ENCODE peak calls at places on chromosomes 4 and X, in ten cellular contexts. L is mesendoderm; O is activated CD8-positive, alpha-beta memory T cell treated with anti-CD3 and anti-CD28 coated beads, Interleukin-2, amount 50 U/mL, for 4 hours; J is activated T-helper 2 cell treated with anti-CD3 and anti-CD28 coated beads, Interferon-gamma antibody, Interleukin-2, Interleukin-4, amounts not matched to agents 10 μg/mL and 5 μg/mL and 100 μg/mL, durations not matched to agents 14 hours and 24 hours and 36 hours; U is WERI-Rb-1; F is non-pigmented ciliary epithelial cell; P is ureter; N is substantia nigra; H is fibroblast of pulmonary artery; T is neural crest cell. K is an unnamed sample.
A peak's percentile ranks its signal among the peaks of the same experiment; 100 is the strongest.

GRCh38 chr4:80454040-80454439 is 118.5 kb downstream of the CFAP299 start:
- DNase-seq in F (no peak), O (no peak), L (peak; percentile 32), N (no peak), H (peak; percentile 4), T (no peak), P (no peak), U (no peak), J (no peak), K (peak; percentile 38)

GRCh38 chr4:16914208-16914607 is 15.8 kb upstream of the LDB2 start:
- DNase-seq in L (peak; percentile 78), J (no peak), F (no peak), T (no peak), O (no peak), P (no peak), N (no peak), U (peak; percentile 11), H (peak; percentile 65), K (no peak)

GRCh38 chr4:8858188-8858924 is 13.3 kb downstream of the HMX1 start:
- DNase-seq in P (no peak), U (no peak), H (no peak), T (no peak), O (no peak), J (no peak), L (peak; percentile 62), N (no peak), F (no peak), K (no peak)

GRCh38 chrX:57417827-57418226 is 131.3 kb downstream of the FAAH2 start:
- DNase-seq in P (no peak), H (no peak), N (no peak), T (no peak), O (no peak), J (no peak), U (no peak), F (no peak), L (no peak), K (no peak)

GRCh38 chrX:110244951-110245480 is 72.9 kb downstream of the AMMECR1 start:
- DNase-seq in F (no peak), O (no peak), L (no peak), U (no peak), P (no peak), N (no peak), H (no peak), T (no peak), J (no peak), K (no peak)

GRCh38 chr4:89284828-89285227 is 22.8 kb downstream of the GPRIN3 start:
- DNase-seq in P (no peak), O (peak; percentile 28), T (no peak), N (no peak), H (no peak), J (no peak), L (peak; percentile 87), F (no peak), U (no peak), K (no peak)

GRCh38 chr4:6128221-6128871 is 72.0 kb downstream of the JAKMIP1 start:
- DNase-seq in T (peak; percentile 22), F (no peak), N (no peak), O (no peak), U (no peak), L (no peak), P (no peak), J (no peak), H (no peak), K (no peak)

GRCh38 chrX:13266641-13267420 is 53.0 kb downstream of the ATXN3L start:
- DNase-seq in J (no peak), F (no peak), U (no peak), L (peak; percentile 28), O (no peak), P (no peak), T (peak; percentile 16), N (no peak), H (no peak), K (no peak)

GRCh38 chr4:142347241-142347640 is 498.9 kb downstream of the INPP4B start:
- DNase-seq in P (no peak), H (peak; percentile 39), F (peak; percentile 15), J (no peak), O (no peak), N (no peak), T (no peak), L (no peak), U (no peak), K (no peak)

GRCh38 chrX:140661657-140662056 is 47.9 kb upstream of the LINC00632 start:
- DNase-seq in N (no peak), T (no peak), F (peak; percentile 3), H (no peak), L (peak; percentile 6), P (no peak), U (no peak), O (no peak), J (no peak), K (no peak)

GRCh38 chr4:176800891-176801534 is 8.3 kb upstream of the VEGFC start:
- DNase-seq in L (no peak), U (no peak), F (no peak), N (no peak), J (no peak), T (no peak), O (no peak), P (no peak), H (no peak), K (no peak)

GRCh38 chr4:189940178-189941004 is at the start of gene FRG1:
- DNase-seq in F (peak; percentile 71), T (peak; percentile 94), P (peak; percentile 96), N (no peak), O (peak; percentile 97), U (peak; percentile 95), L (peak; percentile 95), J (peak; percentile 96), H (peak; percentile 96), K (peak; percentile 60)

GRCh38 chr4:170623899-170624298 is 534.1 kb upstream of the AADAT start:
- DNase-seq in L (no peak), N (no peak), H (no peak), O (no peak), T (no peak), U (no peak), J (no peak), F (no peak), P (no peak), K (no peak)

GRCh38 chrX:107541244-107541643 is 87.1 kb upstream of the PRPS1 start:
- DNase-seq in T (no peak), O (no peak), F (no peak), H (no peak), P (no peak), N (no peak), U (no peak), L (no peak), J (no peak), K (no peak)

GRCh38 chr4:8647626-8648025 is 55.1 kb downstream of the CPZ start:
- DNase-seq in H (no peak), N (no peak), U (no peak), F (no peak), O (no peak), J (peak; percentile 5), P (peak; percentile 15), T (no peak), L (no peak), K (no peak)

GRCh38 chr4:186770446-186771175 is 47.0 kb upstream of the FAT1 start:
- DNase-seq in F (no peak), O (no peak), P (no peak), T (no peak), U (no peak), J (no peak), H (peak; percentile 76), N (no peak), L (no peak), K (no peak)

K was measured in kidney epithelial cell.